ENCODE peak calls at places on chromosomes 11 and 22, in eight cellular contexts. H, J, S, B, P, X, R and M are unnamed samples. For H3K36me3, the result is how much of the 10 kb centered on the place peaks cover.

GRCh38 chr11:116911981-116912734 is 74.7 kb upstream of the APOA1 start:
- DNase-seq in X (no peak), S (no peak), R (no peak), J (no peak), B (no peak), H (no peak), P (no peak), M (no peak)

GRCh38 chr22:39597236-39597869 is 26.8 kb downstream of the CACNA1I start:
- DNase-seq in X (no peak), R (no peak), H (no peak), S (no peak), P (no peak), B (no peak), J (no peak), M (no peak)

GRCh38 chr11:103547691-103548090 is 438.5 kb downstream of the DYNC2H1 start:
- DNase-seq in X (no peak), J (no peak), R (no peak), P (no peak), S (no peak), B (no peak), H (no peak), M (no peak)

GRCh38 chr11:73411031-73411430 is 34.8 kb downstream of the RELT start:
- DNase-seq in J (no peak), H (no peak), S (no peak), X (no peak), P (no peak), B (no peak), R (no peak), M (no peak)

GRCh38 chr22:42868751-42869251 is 11.7 kb upstream of the ARFGAP3 start:
- DNase-seq in S (peak), R (no peak), X (no peak), B (peak), J (no peak), H (peak), P (peak), M (no peak)

GRCh38 chr22:19579880-19580279 is 55.7 kb upstream of the CLDN5 start:
- DNase-seq in S (no peak), B (peak), P (peak), H (no peak), X (no peak), R (no peak), J (no peak), M (no peak)

GRCh38 chr22:37502342-37503182 is 16.4 kb upstream of the MFNG start:
- DNase-seq in P (peak), H (peak), B (no peak), S (no peak), X (peak), R (no peak), J (peak), M (no peak)

GRCh38 chr11:8789864-8790263 is 107.3 kb downstream of the RPL27A start:
- DNase-seq in S (no peak), B (no peak), H (no peak), P (no peak), J (no peak), X (peak), R (no peak), M (no peak)

GRCh38 chr22:41229730-41230398 is 10.9 kb downstream of the CHADL start:
- DNase-seq in R (no peak), J (no peak), S (no peak), B (no peak), H (no peak), P (no peak), X (no peak), M (no peak)

GRCh38 chr11:61160487-61161189 is 588 bp downstream of the VPS37C start:
- DNase-seq in R (no peak), H (no peak), J (no peak), P (no peak), B (no peak), X (no peak), S (no peak), M (peak)

GRCh38 chr22:17810570-17811116 is 36.4 kb upstream of the BID start:
- DNase-seq in H (no peak), J (no peak), X (peak), R (no peak), P (no peak), S (no peak), B (no peak), M (no peak)

GRCh38 chr11:12695878-12696277 is 21.7 kb downstream of the TEAD1 start:
- DNase-seq in H (no peak), J (no peak), R (no peak), B (no peak), P (no peak), X (no peak), S (no peak), M (no peak)

GRCh38 chr11:47533690-47534135 is 19.2 kb downstream of the CELF1 start:
- DNase-seq in P (no peak), S (peak), X (no peak), J (no peak), R (no peak), H (no peak), B (no peak), M (no peak)

GRCh38 chr11:72676874-72677341 is 2.7 kb upstream of the PDE2A start:
- DNase-seq in P (peak), X (peak), S (peak), R (no peak), B (peak), J (peak), H (peak), M (peak)

GRCh38 chr11:9643751-9644150 is 20.1 kb upstream of the SWAP70 start:
- DNase-seq in X (no peak), S (no peak), J (no peak), P (no peak), B (no peak), H (no peak), R (no peak), M (no peak)

GRCh38 chr11:133946541-133947297 is 10.0 kb downstream of the IGSF9B start:
- DNase-seq in P (peak), J (no peak), B (no peak), H (no peak), X (no peak), R (no peak), S (no peak), M (no peak)

GRCh38 chr22:33054276-33054675 is 3.9 kb downstream of the SYN3 start:
- DNase-seq in H (no peak), S (no peak), R (no peak), J (no peak), B (no peak), P (no peak), X (no peak), M (no peak)

GRCh38 chr22:33650244-33650643 is 270.0 kb downstream of the LARGE1 start:
- DNase-seq in J (no peak), R (no peak), P (no peak), X (no peak), B (no peak), H (no peak), S (no peak), M (no peak)

GRCh38 chr11:70203749-70204465 is 811 bp downstream of the FADD start:
- DNase-seq in R (peak), J (peak), P (peak), X (peak), B (peak), H (peak), S (peak), M (peak)

GRCh38 chr11:85776951-85777602 is 33.9 kb downstream of the SYTL2 start:
- DNase-seq in P (no peak), S (no peak), R (no peak), H (no peak), B (no peak), J (peak), X (no peak), M (peak)

GRCh38 chr22:46027219-46028068 is 50.5 kb upstream of the WNT7B start:
- DNase-seq in J (peak), X (peak), R (no peak), S (no peak), P (peak), H (peak), B (peak), M (no peak)

DNA sequence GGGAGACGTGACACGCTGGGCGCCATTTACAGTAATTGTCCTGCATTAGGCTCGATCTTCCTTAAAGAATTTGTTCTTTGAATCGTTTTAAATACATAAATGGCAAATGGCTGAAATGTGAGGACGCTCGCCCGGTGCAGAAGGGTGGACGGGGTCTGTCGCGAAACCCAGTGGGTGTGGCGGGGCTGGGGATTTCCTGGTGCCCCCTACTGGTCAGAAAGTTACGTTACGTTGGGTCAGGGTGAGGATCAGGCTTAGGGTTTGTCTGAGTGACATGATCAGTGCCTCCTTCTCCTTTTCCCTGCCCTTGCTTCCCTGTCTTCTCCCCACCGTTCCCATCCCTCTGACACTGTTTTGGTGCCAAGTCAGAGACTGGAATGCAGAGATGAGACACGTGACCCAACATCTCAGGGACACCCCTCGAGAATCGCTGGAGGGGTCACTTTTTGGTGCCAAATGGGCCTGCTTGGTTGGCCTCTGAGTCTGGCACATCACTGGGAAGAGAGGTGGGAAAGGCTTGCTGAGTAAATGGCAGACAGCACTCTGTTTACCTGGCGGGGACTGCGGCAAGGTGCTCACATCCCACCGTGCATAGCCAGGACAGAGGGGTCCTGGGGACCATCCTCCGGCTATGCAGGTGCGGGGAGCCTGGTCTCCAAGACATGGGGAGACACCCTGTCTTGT is 1107.6 kb downstream of the BRD1 start:
- DNase-seq in R (no peak), P (no peak), X (no peak), B (no peak), S (no peak), H (peak), J (no peak), M (no peak)
- TF ChIP-seq CTCF in R (no peak), P (no peak), X (no peak), B (no peak), S (no peak), H (no peak), J (peak), M (no peak)

GRCh38 chr22:29277927-29278326 is 9.9 kb downstream of the EWSR1 start:
- DNase-seq in R (no peak), H (no peak), S (no peak), J (no peak), B (no peak), P (no peak), X (no peak), M (no peak)
- H3K36me3 ChIP-seq in R (half or more), H (under half), S (half or more), J (half or more), B (half or more), P (under half), X (under half), M (under half)

DNA sequence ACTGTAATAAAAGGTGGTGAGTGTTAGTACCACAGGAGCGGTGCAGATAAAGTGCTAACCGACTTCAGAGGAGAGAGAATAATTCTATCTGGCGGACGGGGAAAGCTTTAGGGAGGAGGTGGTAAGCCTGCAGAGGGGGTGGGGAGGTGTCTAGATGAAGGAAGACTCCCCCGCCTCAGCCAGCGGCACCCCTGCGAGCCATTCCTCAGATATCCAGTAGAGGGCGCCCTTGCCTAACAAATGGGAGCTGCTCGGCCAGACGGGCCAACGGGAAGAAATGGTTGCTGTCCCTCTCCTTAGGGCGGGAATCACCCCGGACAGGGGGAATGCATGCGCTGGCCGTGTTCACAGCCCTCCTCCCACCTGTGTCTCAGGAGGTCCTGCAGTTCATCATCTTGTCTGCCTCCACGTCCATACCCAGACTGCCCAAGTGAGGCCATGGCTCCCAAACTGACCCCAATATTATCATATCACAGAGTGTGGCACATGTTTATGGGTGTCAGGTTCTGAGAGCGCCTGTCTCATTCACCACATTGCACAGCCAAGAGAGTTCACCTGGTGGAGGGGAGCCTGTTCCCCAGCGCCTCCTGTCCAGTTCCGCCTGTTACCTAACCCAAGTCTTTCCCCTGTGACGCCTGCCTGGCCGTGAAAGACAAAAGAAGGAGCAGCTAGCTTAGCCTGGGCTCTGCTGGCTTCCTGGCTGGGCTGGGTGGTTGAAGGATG is 85.5 kb downstream of the ST3GAL4 start:
- DNase-seq in X (peak), B (peak), J (peak), H (peak), S (peak), R (peak), P (peak), M (peak)
- TF ChIP-seq CTCF in X (peak), B (peak), J (peak), H (peak), S (peak), R (peak), P (peak), M (peak)

GRCh38 chr11:65071907-65072630 is 11.8 kb downstream of the CDCA5 start:
- DNase-seq in R (no peak), J (no peak), P (no peak), X (no peak), S (no peak), B (no peak), H (no peak), M (no peak)

GRCh38 chr11:65078151-65078550 is 5.7 kb downstream of the CDCA5 start:
- DNase-seq in R (no peak), B (peak), X (peak), P (peak), S (peak), J (peak), H (no peak), M (peak)

GRCh38 chr11:65072631-65072966 is 11.2 kb downstream of the CDCA5 start:
- DNase-seq in H (no peak), J (no peak), P (no peak), B (no peak), S (no peak), R (no peak), X (no peak), M (no peak)

GRCh38 chr11:65078786-65079342 is 5.0 kb downstream of the CDCA5 start:
- DNase-seq in R (no peak), H (no peak), J (no peak), X (no peak), B (no peak), S (no peak), P (no peak), M (no peak)

DNA sequence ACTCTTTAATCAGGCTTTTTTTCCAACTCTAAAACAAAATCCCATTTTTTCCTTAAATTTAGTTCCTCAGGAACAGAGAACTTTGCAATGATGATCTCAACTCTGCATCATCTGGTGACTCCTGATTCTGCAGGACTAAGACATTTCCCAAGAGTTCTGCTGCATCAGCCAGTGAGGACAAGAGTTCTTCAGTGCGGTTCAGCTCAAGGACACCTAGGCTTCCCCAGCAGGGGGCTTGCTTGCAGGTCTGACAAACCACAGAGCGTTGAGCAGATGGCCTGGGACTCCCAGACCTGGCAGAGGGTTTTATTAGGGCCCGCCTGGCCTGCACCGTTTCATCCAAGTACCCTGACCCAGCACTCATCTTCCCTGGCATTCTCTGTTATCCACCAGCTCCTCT is 6.4 kb downstream of the CDCA5 start:
- DNase-seq in R (no peak), S (peak), P (no peak), X (no peak), B (no peak), H (no peak), J (no peak), M (no peak)
- H3K36me3 ChIP-seq in R (under half), S (under half), P (under half), X (under half), B (under half), H (under half), J (under half), M (under half)

DNA sequence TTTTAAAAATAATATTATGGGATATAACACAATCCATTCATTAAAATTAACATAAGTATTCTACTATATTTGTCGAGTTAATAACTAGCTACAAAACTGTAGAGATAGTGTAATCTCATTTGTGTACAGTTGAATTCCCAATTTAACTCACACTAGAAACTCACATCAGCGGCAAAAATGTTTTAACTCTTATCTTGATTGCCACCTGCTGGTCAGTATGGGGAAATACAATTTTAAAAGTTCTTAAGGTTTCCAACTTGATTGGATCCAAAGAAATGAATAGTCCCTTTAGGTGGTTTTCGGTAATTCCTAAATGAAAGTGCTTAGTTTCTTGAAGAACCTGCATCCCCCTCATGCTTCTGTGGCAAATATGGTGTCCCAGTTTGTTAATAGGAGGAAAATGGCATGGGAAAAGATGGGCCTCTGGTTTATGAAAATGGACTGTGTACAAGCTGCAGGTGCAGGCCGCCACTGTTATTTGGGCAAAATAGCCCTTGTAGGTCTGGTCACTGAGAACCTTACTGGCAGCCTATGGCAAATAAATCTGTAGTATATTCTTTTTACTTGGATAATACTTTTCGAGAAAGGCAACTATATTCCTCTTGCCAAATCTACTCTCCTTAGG is 33.7 kb upstream of the SLC17A6 start:
- DNase-seq in P (no peak), R (no peak), S (peak), B (no peak), J (peak), X (no peak), H (no peak), M (peak)
- TF ChIP-seq CTCF in P (peak), R (peak), S (peak), B (peak), J (peak), X (peak), H (peak), M (peak)

GRCh38 chr11:36105743-36106581 is 162.1 kb downstream of the LDLRAD3 start:
- DNase-seq in S (no peak), H (no peak), R (no peak), P (no peak), J (no peak), B (no peak), X (no peak), M (no peak)

GRCh38 chr11:36103933-36104530 is 160.2 kb downstream of the LDLRAD3 start:
- DNase-seq in R (no peak), B (no peak), P (no peak), J (no peak), X (no peak), H (no peak), S (no peak), M (no peak)

GRCh38 chr11:36102868-36103267 is 159.0 kb downstream of the LDLRAD3 start:
- DNase-seq in P (no peak), R (no peak), S (no peak), X (no peak), H (no peak), B (no peak), J (no peak), M (no peak)

GRCh38 chr11:36101466-36101865 is 157.6 kb downstream of the LDLRAD3 start:
- DNase-seq in X (no peak), B (no peak), S (no peak), H (no peak), P (no peak), J (no peak), R (no peak), M (no peak)

GRCh38 chr11:36104660-36104992 is 160.8 kb downstream of the LDLRAD3 start:
- DNase-seq in R (no peak), B (no peak), J (no peak), S (no peak), H (no peak), P (no peak), X (no peak), M (no peak)
- H3K36me3 ChIP-seq in R (under half), B (under half), J (under half), S (under half), H (under half), P (under half), X (under half), M (under half)

DNA sequence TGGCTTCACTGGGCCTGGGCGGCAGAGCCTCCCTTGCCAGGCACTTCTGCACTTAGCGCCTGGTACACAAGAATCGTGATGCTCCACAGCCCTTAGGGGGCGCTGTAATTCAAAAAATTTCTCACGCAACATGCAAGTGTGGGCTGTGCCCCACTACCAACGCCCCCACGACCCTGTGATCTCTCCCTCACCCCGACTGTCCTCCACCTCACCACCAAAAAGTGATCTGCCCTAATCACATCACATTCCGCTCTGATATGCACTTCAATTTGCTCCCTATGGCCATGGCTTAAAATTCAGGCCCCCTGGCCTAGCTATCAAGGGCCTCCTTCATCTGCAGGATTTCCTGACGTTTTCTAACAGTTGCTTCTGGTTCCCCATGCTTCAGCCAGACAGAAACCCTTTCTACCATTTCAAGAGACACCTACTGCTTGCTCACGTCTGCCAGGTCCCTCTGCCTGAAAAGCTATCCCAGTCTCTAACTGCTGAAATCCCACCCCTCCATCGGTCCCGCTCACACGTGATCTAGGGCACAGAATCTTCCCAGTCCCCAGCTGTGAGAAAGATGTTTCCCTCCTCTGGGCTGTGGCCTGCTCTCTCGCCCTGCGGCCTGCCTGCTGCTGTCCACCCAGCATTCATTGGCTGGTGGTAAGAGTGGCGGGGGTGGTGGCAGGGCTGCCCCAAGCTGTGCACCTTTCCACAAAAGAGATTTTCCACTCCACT is 27.9 kb upstream of the LRRC32 start:
- DNase-seq in B (no peak), X (no peak), R (no peak), H (no peak), P (no peak), J (no peak), S (no peak), M (no peak)
- TF ChIP-seq CTCF in B (no peak), X (no peak), R (no peak), H (no peak), P (no peak), J (peak), S (peak), M (peak)